ENCODE peak calls at places on chromosome 22, in seven cellular contexts. Y, V, T, S, M, Z and L are unnamed samples. For H3K36me3 and H3K27me3, the result is how much of the 10 kb centered on the place peaks cover.

GRCh38 chr22:42994276-42994916 is 20.6 kb downstream of the PACSIN2 start:
- DNase-seq in Y (no peak), V (no peak), T (peak), S (peak), M (no peak), Z (no peak), L (no peak)

GRCh38 chr22:29073618-29074275 is 912 bp downstream of the KREMEN1 start:
- DNase-seq in Y (no peak), V (peak), T (peak), S (peak), M (no peak), Z (peak), L (peak)

GRCh38 chr22:38733329-38734202 is 22.2 kb downstream of the SUN2 start:
- DNase-seq in Y (peak), V (no peak), T (no peak), S (peak), M (peak), Z (peak), L (peak)

GRCh38 chr22:36151006-36151595 is 9.5 kb downstream of the APOL3 start:
- DNase-seq in Y (no peak), V (no peak), T (no peak), S (no peak), M (no peak), Z (no peak), L (no peak)

GRCh38 chr22:28923826-28924732 is 40.7 kb downstream of the ZNRF3 start:
- DNase-seq in Y (no peak), V (no peak), T (no peak), S (peak), M (no peak), Z (peak), L (peak)

GRCh38 chr22:33842421-33843094 is 77.7 kb downstream of the LARGE1 start:
- DNase-seq in Y (peak), V (no peak), T (no peak), S (no peak), M (no peak), Z (no peak), L (no peak)

GRCh38 chr22:22820626-22821025 is 67.0 kb upstream of the IGLL5 start:
- DNase-seq in Y (peak), V (peak), T (no peak), S (no peak), M (no peak), Z (no peak), L (no peak)

GRCh38 chr22:38754247-38755154 is 1.3 kb downstream of the SUN2 start:
- DNase-seq in Y (peak), V (no peak), T (peak), S (peak), M (peak), Z (peak), L (peak)

GRCh38 chr22:43005106-43005505 is 9.8 kb downstream of the PACSIN2 start:
- DNase-seq in Y (no peak), V (no peak), T (no peak), S (no peak), M (no peak), Z (no peak), L (no peak)

GRCh38 chr22:36069368-36069767 is 40.7 kb upstream of the RBFOX2 start:
- DNase-seq in Y (no peak), V (no peak), T (no peak), S (no peak), M (no peak), Z (no peak), L (no peak)

GRCh38 chr22:35868938-35869337 is 151.3 kb downstream of the APOL5 start:
- DNase-seq in Y (no peak), V (no peak), T (no peak), S (no peak), M (no peak), Z (peak), L (no peak)

GRCh38 chr22:39908737-39909136 is 7.9 kb downstream of the GRAP2 start:
- DNase-seq in Y (no peak), V (no peak), T (no peak), S (no peak), M (no peak), Z (no peak), L (no peak)

GRCh38 chr22:36762687-36763260 is 13.1 kb downstream of the IFT27 start:
- DNase-seq in Y (no peak), V (no peak), T (peak), S (no peak), M (peak), Z (no peak), L (peak)

GRCh38 chr22:43750751-43751150 is 61.4 kb downstream of the EFCAB6 start:
- DNase-seq in Y (no peak), V (no peak), T (no peak), S (no peak), M (no peak), Z (no peak), L (no peak)

GRCh38 chr22:24305260-24305692 is 34.6 kb downstream of the SPECC1L start:
- DNase-seq in Y (no peak), V (no peak), T (no peak), S (no peak), M (no peak), Z (no peak), L (no peak)

GRCh38 chr22:43377486-43377995 is 34.3 kb upstream of the MPPED1 start:
- DNase-seq in Y (no peak), V (no peak), T (peak), S (peak), M (no peak), Z (no peak), L (no peak)

GRCh38 chr22:21942407-21942895 is 10.2 kb downstream of the PPM1F start:
- DNase-seq in Y (no peak), V (no peak), T (peak), S (peak), M (peak), Z (no peak), L (no peak)

GRCh38 chr22:43742551-43742950 is 69.6 kb downstream of the EFCAB6 start:
- DNase-seq in Y (no peak), V (no peak), T (no peak), S (no peak), M (no peak), Z (no peak), L (no peak)

DNA sequence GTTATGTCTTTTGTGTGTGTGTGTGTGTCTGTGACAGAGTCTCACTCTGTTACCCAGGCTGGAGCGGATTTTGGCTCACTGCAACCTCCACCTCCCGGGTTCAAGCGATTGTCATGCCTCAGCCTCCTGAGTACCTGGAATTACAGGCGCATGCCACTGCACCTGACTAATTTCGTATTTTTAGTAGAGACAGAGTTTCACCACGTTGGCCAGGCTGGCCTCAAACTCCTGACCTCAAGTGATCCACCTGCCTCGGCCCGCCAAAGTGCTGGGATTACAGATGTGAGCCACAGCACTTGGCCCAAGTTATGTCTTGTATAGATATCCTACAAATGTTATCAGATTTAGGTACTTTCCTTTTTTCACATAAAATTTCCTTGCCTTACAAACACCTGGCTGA is 9.9 kb downstream of the PISD start:
- DNase-seq in Y (no peak), V (no peak), T (no peak), S (no peak), M (no peak), Z (no peak), L (no peak)
- H3K4me3 ChIP-seq in Y (no peak), V (no peak), T (no peak), S (no peak), M (no peak), Z (no peak), L (no peak)

GRCh38 chr22:17905445-17905844 is 118.9 kb downstream of the MICAL3 start:
- DNase-seq in Y (no peak), V (no peak), T (no peak), S (no peak), M (no peak), Z (no peak), L (no peak)

GRCh38 chr22:17907731-17908051 is 116.7 kb downstream of the MICAL3 start:
- DNase-seq in Y (no peak), V (no peak), T (no peak), S (no peak), M (no peak), Z (no peak), L (no peak)

GRCh38 chr22:17902960-17903359 is 121.4 kb downstream of the MICAL3 start:
- DNase-seq in Y (no peak), V (no peak), T (no peak), S (no peak), M (no peak), Z (no peak), L (no peak)

GRCh38 chr22:17906978-17907730 is 117.2 kb downstream of the MICAL3 start:
- DNase-seq in Y (no peak), V (no peak), T (no peak), S (no peak), M (no peak), Z (no peak), L (no peak)

GRCh38 chr22:17903564-17904295 is 120.6 kb downstream of the MICAL3 start:
- DNase-seq in Y (no peak), V (no peak), T (no peak), S (no peak), M (no peak), Z (peak), L (peak)
- H3K36me3 ChIP-seq in Y (under half), V (under half), T (under half), S (under half), M (half or more), Z (under half), L (under half)

GRCh38 chr22:19720150-19720827 is 3.0 kb upstream of the GP1BB start:
- DNase-seq in Y (no peak), V (no peak), T (no peak), S (no peak), M (no peak), Z (no peak), L (peak)
- H3K27me3 ChIP-seq in Y (half or more), V (under half), T (under half), S (under half), M (under half), Z (half or more), L (half or more)

DNA sequence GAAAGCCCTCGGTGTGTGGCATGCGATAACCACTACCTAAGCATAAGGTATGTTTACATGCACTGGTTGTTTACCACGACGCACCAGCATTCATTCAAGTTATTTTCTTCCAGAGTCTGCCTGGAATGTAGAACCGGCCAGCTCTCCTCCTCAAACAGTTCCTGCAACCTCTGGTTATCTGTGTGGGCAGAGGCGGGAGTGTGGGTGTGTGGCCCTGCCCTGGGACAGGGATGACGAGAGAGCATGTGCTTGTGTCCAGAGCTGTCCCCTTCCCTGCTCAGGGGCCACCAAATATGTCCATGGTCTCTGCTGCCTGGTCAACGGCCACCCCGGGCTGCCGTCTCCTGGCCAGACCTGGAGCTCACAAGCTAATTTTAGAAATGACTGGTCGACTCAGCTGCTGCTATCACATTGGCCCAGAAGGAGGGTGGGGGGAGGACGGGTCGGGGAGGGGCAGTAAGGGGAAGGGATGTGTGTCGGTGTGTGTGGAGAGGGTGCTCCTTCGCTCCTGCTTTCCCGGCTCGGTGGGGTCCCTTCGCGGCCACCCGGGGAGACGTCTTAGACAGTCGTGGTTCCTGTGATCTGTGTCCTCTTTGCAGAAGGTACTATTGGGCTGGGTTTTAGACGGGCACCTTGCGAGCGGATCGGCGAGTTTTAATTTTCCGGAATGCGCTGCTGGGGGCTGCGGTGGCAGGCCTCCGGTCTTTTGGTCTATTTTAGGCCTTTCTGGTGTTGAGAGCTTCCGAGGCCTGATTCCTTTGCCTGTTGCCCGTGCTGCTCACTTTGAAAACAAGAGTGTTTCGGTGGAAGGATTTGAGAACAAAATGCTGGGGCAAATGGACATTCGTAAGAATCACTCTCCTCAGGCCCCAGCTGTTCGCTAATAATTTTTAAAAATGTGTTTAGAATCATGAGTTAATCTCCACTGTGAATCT is at the start of gene MYO18B:
- DNase-seq in Y (no peak), V (no peak), T (no peak), S (peak), M (peak), Z (no peak), L (peak)
- H3K4me3 ChIP-seq in Y (peak), V (no peak), T (no peak), S (peak), M (peak), Z (no peak), L (no peak)

DNA sequence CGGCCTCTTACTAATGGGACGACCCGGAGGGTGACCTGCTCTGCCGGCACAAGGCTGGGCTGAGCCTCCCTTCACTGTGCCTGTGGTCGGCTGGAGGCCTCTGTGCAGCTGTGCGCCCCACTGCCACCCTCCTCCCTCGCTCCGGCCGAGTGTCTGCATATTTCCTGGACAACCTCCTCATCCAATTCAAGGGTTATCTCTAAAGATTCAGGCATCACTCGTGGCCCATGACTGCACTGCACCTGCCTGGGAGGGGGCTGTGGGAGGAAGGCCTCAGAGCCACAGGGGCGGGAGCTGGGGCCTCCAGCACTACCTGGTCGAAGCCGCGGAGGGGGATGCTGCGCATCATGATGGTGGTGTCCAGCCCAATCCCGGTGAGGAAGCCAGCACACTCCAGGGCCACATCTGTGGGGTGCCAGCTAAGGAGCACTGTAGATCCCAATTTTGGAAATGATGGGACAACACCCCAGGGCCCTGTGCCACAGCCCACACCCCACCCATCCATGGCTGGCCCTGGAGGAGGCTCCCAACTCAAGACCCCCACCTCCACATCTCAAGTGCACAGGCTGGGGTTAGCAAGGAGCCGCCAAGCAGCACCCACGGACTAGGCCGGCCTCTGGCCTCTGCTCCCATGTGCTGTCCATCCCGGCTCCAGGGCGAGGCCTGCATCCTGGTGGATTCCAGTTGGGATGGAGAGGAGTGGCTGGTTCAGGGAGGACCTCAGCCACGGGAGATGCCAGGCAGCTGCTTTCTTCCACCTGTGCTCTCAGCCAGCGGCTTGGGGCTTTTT is 43.2 kb upstream of the GNB1L start:
- DNase-seq in Y (no peak), V (no peak), T (no peak), S (no peak), M (no peak), Z (no peak), L (no peak)
- H3K36me3 ChIP-seq in Y (under half), V (under half), T (under half), S (under half), M (half or more), Z (under half), L (under half)